ENCODE peak calls at places on chromosomes 4 and X, in ten cellular contexts. A is HT1080; B is NCI-H226; F is H9; X is posterior vena cava; E is retina; U is Kasumi-1; R is fibroblast of lung; N is effector CD4-positive, alpha-beta T cell; P is IMR-90. Z is an unnamed sample.

GRCh38 chr4:538542-539142 is 37.5 kb downstream of the TMEM271 start:
- DNase-seq in A (no peak), B (no peak), F (no peak), X (peak), E (no peak), U (no peak), R (no peak), N (no peak), P (no peak), Z (no peak)

GRCh38 chr4:105147226-105148151 is 813 bp downstream of the TET2 start:
- DNase-seq in A (peak), B (no peak), F (peak), X (no peak), E (peak), U (peak), R (peak), N (peak), P (peak), Z (peak)

GRCh38 chrX:40844476-40844875 is 109.1 kb upstream of the MED14 start:
- DNase-seq in A (no peak), B (peak), F (no peak), X (no peak), E (no peak), U (no peak), R (peak), N (no peak), P (peak), Z (no peak)

GRCh38 chr4:146916479-146917076 is 29.1 kb downstream of the TTC29 start:
- DNase-seq in A (peak), B (no peak), F (no peak), X (no peak), E (no peak), U (peak), R (peak), N (no peak), P (peak), Z (no peak)

GRCh38 chr4:845233-845835 is 19.4 kb upstream of the CPLX1 start:
- DNase-seq in A (no peak), B (no peak), F (no peak), X (no peak), E (peak), U (no peak), R (peak), N (no peak), P (peak), Z (no peak)

GRCh38 chrX:2767631-2768455 is 16.0 kb downstream of the XG start:
- DNase-seq in A (peak), B (peak), F (peak), X (peak), E (peak), U (no peak), R (peak), N (no peak), P (peak), Z (peak)

GRCh38 chrX:45824471-45824870 is 623.8 kb upstream of the DIPK2B start:
- DNase-seq in A (peak), B (peak), F (no peak), X (no peak), E (no peak), U (no peak), R (peak), N (peak), P (peak), Z (peak)

GRCh38 chrX:133185938-133186337 is 32.2 kb downstream of the TFDP3 start:
- DNase-seq in A (no peak), B (no peak), F (no peak), X (no peak), E (no peak), U (no peak), R (no peak), N (no peak), P (no peak), Z (no peak)

Z was measured in H54.